ENCODE peak calls at places on chromosomes 13 and 19, in four cellular contexts. One of them, this sample, is unnamed. For H3F3A, the result is how much of the 10 kb centered on the place peaks cover.

GRCh38 chr13:72125561-72125960 is 258.6 kb upstream of the DACH1 start:
- DNase-seq in GM23248: no peak
- DNase-seq in GM23338: no peak
- DNase-seq in PC-3: peak
- DNase-seq in this sample: no peak

GRCh38 chr13:62250501-62251175 is 835.0 kb upstream of the PCDH20 start:
- DNase-seq in GM23248: peak
- DNase-seq in GM23338: no peak
- DNase-seq in PC-3: no peak
- DNase-seq in this sample: no peak

GRCh38 chr19:30406220-30406944 is 34.2 kb downstream of the ZNF536 start:
- DNase-seq in GM23248: peak
- DNase-seq in GM23338: peak
- DNase-seq in PC-3: no peak
- DNase-seq in this sample: peak

GRCh38 chr19:6533746-6534418 is 3.1 kb downstream of the TNFSF9 start:
- DNase-seq in GM23248: no peak
- DNase-seq in GM23338: peak
- DNase-seq in PC-3: no peak
- DNase-seq in this sample: no peak

GRCh38 chr13:71514900-71515598 is 352.0 kb downstream of the DACH1 start:
- DNase-seq in GM23248: no peak
- DNase-seq in GM23338: no peak
- DNase-seq in PC-3: no peak
- DNase-seq in this sample: no peak

GRCh38 chr13:20847298-20847697 is 55.2 kb downstream of the XPO4 start:
- DNase-seq in GM23248: no peak
- DNase-seq in GM23338: peak
- DNase-seq in PC-3: no peak
- DNase-seq in this sample: no peak

GRCh38 chr13:28718186-28718537 is 608 bp downstream of the SLC46A3 start:
- DNase-seq in GM23248: no peak
- DNase-seq in GM23338: no peak
- DNase-seq in PC-3: no peak
- DNase-seq in this sample: no peak

GRCh38 chr19:33463194-33463593 is 58.4 kb downstream of the PEPD start:
- DNase-seq in GM23248: no peak
- DNase-seq in GM23338: no peak
- DNase-seq in PC-3: no peak
- DNase-seq in this sample: no peak

GRCh38 chr13:95002968-95003813 is 290.8 kb upstream of the SOX21 start:
- DNase-seq in GM23248: no peak
- DNase-seq in GM23338: peak
- DNase-seq in PC-3: no peak
- DNase-seq in this sample: peak

GRCh38 chr13:36130542-36131214 is 504 bp downstream of the DCLK1 start:
- DNase-seq in GM23248: peak
- DNase-seq in GM23338: peak
- DNase-seq in PC-3: no peak
- DNase-seq in this sample: peak

GRCh38 chr19:13163609-13164364 is 13.6 kb downstream of the IER2 start:
- DNase-seq in GM23248: peak
- DNase-seq in GM23338: peak
- DNase-seq in PC-3: peak
- DNase-seq in this sample: peak

GRCh38 chr19:9132422-9132821 is 5.7 kb upstream of the OR7G3 start:
- DNase-seq in GM23248: no peak
- DNase-seq in GM23338: no peak
- DNase-seq in PC-3: no peak
- DNase-seq in this sample: no peak

GRCh38 chr19:281992-282391 is 9.2 kb downstream of the PLPP2 start:
- DNase-seq in GM23248: no peak
- DNase-seq in GM23338: no peak
- DNase-seq in PC-3: no peak
- DNase-seq in this sample: peak

GRCh38 chr19:12596927-12597548 is 13.6 kb downstream of the ZNF490 start:
- DNase-seq in GM23248: no peak
- DNase-seq in GM23338: peak
- DNase-seq in PC-3: no peak
- DNase-seq in this sample: no peak

GRCh38 chr13:36038785-36039415 is 92.3 kb downstream of the DCLK1 start:
- DNase-seq in GM23248: peak
- DNase-seq in GM23338: no peak
- DNase-seq in PC-3: no peak
- DNase-seq in this sample: no peak

GRCh38 chr13:29861694-29862110 is 11.3 kb upstream of the UBL3 start:
- DNase-seq in GM23248: peak
- DNase-seq in GM23338: no peak
- DNase-seq in PC-3: peak
- DNase-seq in this sample: no peak

GRCh38 chr13:44413095-44413494 is 39.5 kb downstream of the SERP2 start:
- DNase-seq in GM23248: no peak
- DNase-seq in GM23338: no peak
- DNase-seq in PC-3: no peak
- DNase-seq in this sample: no peak

GRCh38 chr13:66099825-66100224 is 1130.3 kb downstream of the PCDH9 start:
- DNase-seq in GM23248: no peak
- DNase-seq in GM23338: no peak
- DNase-seq in PC-3: no peak
- DNase-seq in this sample: no peak

GRCh38 chr19:58398545-58398944 is 3.1 kb downstream of the RNF225 start:
- DNase-seq in GM23248: no peak
- DNase-seq in GM23338: no peak
- DNase-seq in PC-3: no peak
- DNase-seq in this sample: no peak

GRCh38 chr13:28819748-28820098 is 416 bp upstream of the MTUS2 start:
- DNase-seq in GM23248: peak
- DNase-seq in GM23338: peak
- DNase-seq in PC-3: peak
- DNase-seq in this sample: peak

GRCh38 chr13:20274466-20274865 is 42.3 kb upstream of the GJB6 start:
- DNase-seq in GM23248: no peak
- DNase-seq in GM23338: no peak
- DNase-seq in PC-3: peak
- DNase-seq in this sample: no peak

GRCh38 chr19:3534375-3535234 is 4.4 kb upstream of the TEKTIP1 start:
- DNase-seq in GM23248: no peak
- DNase-seq in GM23338: no peak
- DNase-seq in PC-3: no peak
- DNase-seq in this sample: no peak

GRCh38 chr13:30895773-30896172 is 10.3 kb upstream of the MEDAG start:
- DNase-seq in GM23248: peak
- DNase-seq in GM23338: peak
- DNase-seq in PC-3: no peak
- DNase-seq in this sample: peak

GRCh38 chr19:2371656-2372055 is 11.6 kb downstream of the TMPRSS9 start:
- DNase-seq in GM23248: peak
- DNase-seq in GM23338: no peak
- DNase-seq in PC-3: peak
- DNase-seq in this sample: no peak

GRCh38 chr13:95201814-95202521 is 99.3 kb downstream of the ABCC4 start:
- DNase-seq in GM23248: no peak
- DNase-seq in GM23338: no peak
- DNase-seq in PC-3: no peak
- DNase-seq in this sample: no peak

GRCh38 chr19:37931941-37932655 is 25.1 kb downstream of the SIPA1L3 start:
- DNase-seq in GM23248: peak
- DNase-seq in GM23338: peak
- DNase-seq in PC-3: peak
- DNase-seq in this sample: peak

GRCh38 chr19:5828661-5829566 is 10.6 kb downstream of the FUT6 start:
- DNase-seq in GM23248: peak
- DNase-seq in GM23338: peak
- DNase-seq in PC-3: no peak
- DNase-seq in this sample: peak

GRCh38 chr13:28379371-28380083 is 115.4 kb downstream of the FLT1 start:
- DNase-seq in GM23248: no peak
- DNase-seq in GM23338: peak
- DNase-seq in PC-3: no peak
- DNase-seq in this sample: no peak

GRCh38 chr19:16582486-16583261 is 10.5 kb upstream of the SLC35E1 start:
- DNase-seq in GM23248: no peak
- DNase-seq in GM23338: no peak
- DNase-seq in PC-3: no peak
- DNase-seq in this sample: no peak
- H3K27ac ChIP-seq in GM23248: no peak
- H3K27ac ChIP-seq in GM23338: no peak
- H3K27ac ChIP-seq in PC-3: no peak
- H3K27ac ChIP-seq in this sample: no peak

GRCh38 chr13:24097064-24097463 is 63.5 kb upstream of the SPATA13 start:
- DNase-seq in GM23248: peak
- DNase-seq in GM23338: no peak
- DNase-seq in PC-3: peak
- DNase-seq in this sample: no peak
- TF ChIP-seq EZH2phosphoT487 in GM23248: no peak
- TF ChIP-seq EZH2phosphoT487 in GM23338: no peak
- TF ChIP-seq EZH2phosphoT487 in PC-3: no peak
- TF ChIP-seq EZH2phosphoT487 in this sample: no peak

GRCh38 chr19:46610851-46611770 is 10.0 kb downstream of the CALM3 start:
- DNase-seq in GM23248: no peak
- DNase-seq in GM23338: no peak
- DNase-seq in PC-3: no peak
- DNase-seq in this sample: no peak

GRCh38 chr19:46608581-46609345 is 7.6 kb downstream of the CALM3 start:
- DNase-seq in GM23248: no peak
- DNase-seq in GM23338: no peak
- DNase-seq in PC-3: no peak
- DNase-seq in this sample: no peak

GRCh38 chr19:46611791-46612190 is 10.7 kb downstream of the CALM3 start:
- DNase-seq in GM23248: no peak
- DNase-seq in GM23338: no peak
- DNase-seq in PC-3: no peak
- DNase-seq in this sample: no peak

GRCh38 chr19:46609511-46610412 is 8.6 kb downstream of the CALM3 start:
- DNase-seq in GM23248: no peak
- DNase-seq in GM23338: no peak
- DNase-seq in PC-3: no peak
- DNase-seq in this sample: no peak

DNA sequence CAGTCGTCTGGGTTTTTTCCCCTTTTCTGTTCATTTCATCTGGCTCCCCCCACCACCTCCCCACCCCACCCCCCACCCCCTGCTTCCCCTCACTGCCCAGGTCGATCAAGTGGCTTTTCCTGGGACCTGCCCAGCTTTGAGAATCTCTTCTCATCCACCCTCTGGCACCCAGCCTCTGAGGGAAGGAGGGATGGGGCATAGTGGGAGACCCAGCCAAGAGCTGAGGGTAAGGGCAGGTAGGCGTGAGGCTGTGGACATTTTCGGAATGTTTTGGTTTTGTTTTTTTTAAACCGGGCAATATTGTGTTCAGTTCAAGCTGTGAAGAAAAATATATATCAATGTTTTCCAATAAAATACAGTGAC is 9.3 kb downstream of the CALM3 start:
- DNase-seq in GM23248: no peak
- DNase-seq in GM23338: no peak
- DNase-seq in PC-3: no peak
- DNase-seq in this sample: no peak
- H3F3A ChIP-seq in GM23248: half or more
- H3F3A ChIP-seq in GM23338: under half
- H3F3A ChIP-seq in PC-3: under half
- H3F3A ChIP-seq in this sample: under half

DNA sequence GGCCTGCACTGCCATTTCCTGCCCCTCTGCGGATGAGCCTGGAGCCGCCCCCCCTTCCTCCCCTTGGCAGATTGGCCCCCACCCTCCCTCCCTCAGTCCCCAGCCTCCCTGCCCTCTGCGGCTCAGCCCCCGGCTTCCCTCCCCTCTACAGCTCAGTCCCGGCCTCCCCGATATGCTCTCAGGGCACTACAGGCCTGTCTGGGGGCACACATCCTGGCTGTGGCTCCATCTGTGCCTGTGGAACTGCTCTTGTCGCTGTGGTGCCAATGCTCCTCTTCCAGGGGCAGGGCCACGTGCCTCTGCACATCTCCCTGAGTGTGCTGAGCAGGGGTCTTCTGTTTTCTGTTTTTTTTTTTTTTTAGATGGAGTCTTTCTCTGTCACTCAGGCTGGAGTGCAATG is 39.0 kb downstream of the ADPRHL1 start:
- DNase-seq in GM23248: no peak
- DNase-seq in GM23338: no peak
- DNase-seq in PC-3: no peak
- DNase-seq in this sample: no peak
- H3K27ac ChIP-seq in GM23248: no peak
- H3K27ac ChIP-seq in GM23338: no peak
- H3K27ac ChIP-seq in PC-3: no peak
- H3K27ac ChIP-seq in this sample: no peak

GRCh38 chr19:19461671-19462622 is 53.4 kb downstream of the TSSK6 start:
- DNase-seq in GM23248: no peak
- DNase-seq in GM23338: peak
- DNase-seq in PC-3: no peak
- DNase-seq in this sample: peak

GRCh38 chr19:19464339-19465098 is 50.8 kb downstream of the TSSK6 start:
- DNase-seq in GM23248: peak
- DNase-seq in GM23338: peak
- DNase-seq in PC-3: no peak
- DNase-seq in this sample: peak

GRCh38 chr19:19465436-19466070 is 49.8 kb downstream of the TSSK6 start:
- DNase-seq in GM23248: no peak
- DNase-seq in GM23338: no peak
- DNase-seq in PC-3: no peak
- DNase-seq in this sample: no peak

GRCh38 chr19:19461306-19461670 is 54.1 kb downstream of the TSSK6 start:
- DNase-seq in GM23248: peak
- DNase-seq in GM23338: no peak
- DNase-seq in PC-3: no peak
- DNase-seq in this sample: no peak

DNA sequence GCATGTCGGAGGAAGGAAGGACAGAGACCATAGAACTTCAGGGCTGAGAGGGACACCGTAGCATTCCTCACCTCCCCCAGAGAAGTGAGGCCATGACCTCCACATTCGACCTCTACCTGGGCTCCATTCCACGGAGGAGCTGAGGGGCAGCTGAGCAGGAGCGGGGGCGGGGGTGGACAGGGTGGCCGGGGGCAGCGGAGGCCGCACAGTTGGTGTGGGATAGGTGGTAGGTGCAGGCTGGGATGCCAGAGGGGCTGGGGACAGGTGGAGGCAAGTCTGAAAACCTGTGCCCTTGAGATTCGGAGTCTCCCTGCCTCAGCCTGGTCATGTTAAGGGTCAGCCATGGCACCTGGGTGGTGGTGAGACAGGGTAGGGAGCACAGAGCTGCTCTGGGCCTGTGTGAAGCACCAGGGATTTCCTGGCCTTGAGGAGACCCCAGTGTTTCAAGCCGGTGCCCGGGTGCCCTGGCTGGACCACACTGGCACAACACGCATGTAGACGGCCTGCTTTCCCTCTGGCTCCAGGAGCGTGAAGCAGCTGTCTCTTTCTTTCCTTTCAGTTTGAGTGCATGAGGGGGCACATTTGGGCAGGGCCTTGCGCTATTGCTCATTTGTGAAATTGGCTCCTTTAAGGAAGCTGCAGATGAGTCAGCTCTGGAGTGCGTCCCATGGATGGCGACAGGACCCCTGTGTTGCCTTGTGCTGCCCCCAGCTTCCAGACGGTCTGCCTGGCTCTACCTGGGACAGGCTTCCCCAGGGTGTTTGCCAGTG is 51.8 kb downstream of the TSSK6 start:
- DNase-seq in GM23248: peak
- DNase-seq in GM23338: no peak
- DNase-seq in PC-3: no peak
- DNase-seq in this sample: no peak
- TF ChIP-seq EZH2phosphoT487 in GM23248: no peak
- TF ChIP-seq EZH2phosphoT487 in GM23338: no peak
- TF ChIP-seq EZH2phosphoT487 in PC-3: no peak
- TF ChIP-seq EZH2phosphoT487 in this sample: no peak